ENCODE peak calls at places on chromosome 2, in four cellular contexts. A is H9, F is K562, R is H1. D is an unnamed sample.

GRCh38 chr2:45169339-45170190 is 160.3 kb upstream of the SIX2 start:
- DNase-seq in A (peak; percentile 64), F (no peak), R (no peak), D (peak; percentile 58)

GRCh38 chr2:26911911-26912861 is 58.3 kb upstream of the MAPRE3 start:
- DNase-seq in A (peak; percentile 64), F (no peak), R (no peak), D (peak; percentile 16)

GRCh38 chr2:1371066-1371465 is 42.2 kb upstream of the TPO start:
- DNase-seq in A (no peak), F (no peak), R (no peak), D (no peak)

GRCh38 chr2:77121518-77121917 is 400.7 kb downstream of the LRRTM4 start:
- DNase-seq in A (no peak), F (no peak), R (no peak), D (no peak)

GRCh38 chr2:36523153-36523552 is 74.8 kb downstream of the FEZ2 start:
- DNase-seq in A (no peak), F (no peak), R (no peak), D (no peak)

GRCh38 chr2:239118675-239119211 is 270.9 kb downstream of the TWIST2 start:
- DNase-seq in A (no peak), F (no peak), R (no peak), D (no peak)

GRCh38 chr2:85937069-85937439 is 48.3 kb upstream of the ST3GAL5 start:
- DNase-seq in A (no peak), F (no peak), R (no peak), D (no peak)

GRCh38 chr2:165864353-165864752 is 70.3 kb upstream of the GALNT3 start:
- DNase-seq in A (no peak), F (no peak), R (no peak), D (no peak)

GRCh38 chr2:101868525-101868924 is 123.2 kb upstream of the IL1R2 start:
- DNase-seq in A (no peak), F (no peak), R (no peak), D (no peak)

GRCh38 chr2:134846213-134846612 is 7.8 kb downstream of the ACMSD start:
- DNase-seq in A (no peak), F (no peak), R (no peak), D (no peak)

GRCh38 chr2:48600204-48600813 is 17.3 kb upstream of the GTF2A1L start:
- DNase-seq in A (no peak), F (peak; percentile 23), R (no peak), D (peak; percentile 65)

GRCh38 chr2:137938204-137938603 is 26.1 kb upstream of the HNMT start:
- DNase-seq in A (no peak), F (no peak), R (no peak), D (peak; percentile 12)

GRCh38 chr2:50221106-50221505 is 810.8 kb downstream of the NRXN1 start:
- DNase-seq in A (no peak), F (no peak), R (no peak), D (no peak)

DNA sequence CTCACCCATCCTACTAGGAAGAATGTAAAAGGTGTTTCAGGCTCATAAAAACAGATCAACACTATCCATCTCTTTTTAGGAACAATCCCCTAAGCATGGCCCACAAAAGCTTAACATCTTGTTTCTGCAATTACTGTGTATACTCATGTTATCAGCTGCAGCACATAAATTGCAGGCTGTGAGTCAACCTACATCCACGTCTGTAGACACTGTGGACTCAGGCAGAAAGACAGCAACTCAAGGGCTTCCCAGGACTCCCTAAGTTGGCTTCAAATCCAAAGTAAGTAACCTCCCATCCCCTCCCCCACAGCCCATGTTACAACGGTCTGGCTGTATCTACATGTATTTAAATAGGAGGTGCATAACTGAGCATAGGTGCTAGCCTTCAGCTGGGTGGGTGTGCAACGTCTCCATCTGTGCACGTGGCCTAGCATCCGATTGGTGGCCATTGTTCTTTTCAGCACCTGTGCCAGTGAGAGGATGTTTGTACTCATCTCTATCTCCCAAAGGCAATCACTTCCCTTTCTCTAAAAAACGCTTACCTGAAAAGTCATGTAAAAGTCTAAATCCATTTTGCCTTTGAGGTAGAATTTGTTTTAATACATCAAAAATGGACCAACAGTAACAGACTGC is 30.0 kb downstream of the UXS1 start:
- DNase-seq in A (no peak), F (no peak), R (no peak), D (peak; percentile 7)
- H3K4me2 ChIP-seq in A (peak overlapping the region; percentile 20), F (no peak overlapping the region), R (peak overlapping the region; percentile 32), D (no peak overlapping the region)

DNA sequence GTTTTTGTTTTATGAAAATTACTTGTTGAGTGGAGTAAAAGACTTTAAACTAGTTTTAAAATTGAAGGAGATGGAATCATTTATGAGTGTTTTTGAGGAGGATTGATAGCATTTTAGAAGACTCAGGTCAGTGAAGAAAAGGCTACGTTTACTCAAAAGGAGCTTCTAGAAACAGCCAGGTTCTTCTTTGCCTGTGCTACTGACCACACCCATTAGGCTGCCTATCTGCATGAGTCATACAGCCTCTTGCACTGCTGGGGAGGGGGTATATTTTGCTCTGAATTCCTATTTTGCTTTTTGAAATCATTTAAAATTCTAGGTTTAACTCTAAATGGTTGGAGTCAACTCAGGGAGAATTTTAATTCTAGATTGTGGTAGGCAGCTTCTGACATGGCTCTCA is 22.3 kb downstream of the EFEMP1 start:
- DNase-seq in A (no peak), F (peak; percentile 49), R (no peak), D (peak; percentile 68)
- H3K27ac ChIP-seq in A (no peak overlapping the region), F (no peak overlapping the region), R (no peak overlapping the region), D (no peak overlapping the region)

GRCh38 chr2:131492418-131493198 is 411 bp upstream of the MZT2A start:
- DNase-seq in A (peak; percentile 92), F (peak; percentile 95), R (peak; percentile 90), D (peak; percentile 95)
- H3K4me1 ChIP-seq in A (no peaks in the 10 kb centered on the region), F (peaks cover 39% of the 10 kb centered on the region), R (peaks cover 8% of the 10 kb centered on the region), D (no peaks in the 10 kb centered on the region)

GRCh38 chr2:111192778-111193368 is 72.2 kb downstream of the BCL2L11 start:
- DNase-seq in A (no peak), F (no peak), R (no peak), D (no peak)

GRCh38 chr2:111191877-111192276 is 71.2 kb downstream of the BCL2L11 start:
- DNase-seq in A (no peak), F (no peak), R (no peak), D (no peak)

GRCh38 chr2:111198701-111199100 is 78.0 kb downstream of the BCL2L11 start:
- DNase-seq in A (no peak), F (no peak), R (no peak), D (no peak)

GRCh38 chr2:111196435-111196834 is 75.7 kb downstream of the BCL2L11 start:
- DNase-seq in A (no peak), F (no peak), R (no peak), D (no peak)

GRCh38 chr2:111194835-111195621 is 74.3 kb downstream of the BCL2L11 start:
- DNase-seq in A (no peak), F (peak; percentile 41), R (no peak), D (no peak)
- H3K4me2 ChIP-seq in A (no peak overlapping the region), F (no peak overlapping the region), R (no peak overlapping the region), D (no peak overlapping the region)

DNA sequence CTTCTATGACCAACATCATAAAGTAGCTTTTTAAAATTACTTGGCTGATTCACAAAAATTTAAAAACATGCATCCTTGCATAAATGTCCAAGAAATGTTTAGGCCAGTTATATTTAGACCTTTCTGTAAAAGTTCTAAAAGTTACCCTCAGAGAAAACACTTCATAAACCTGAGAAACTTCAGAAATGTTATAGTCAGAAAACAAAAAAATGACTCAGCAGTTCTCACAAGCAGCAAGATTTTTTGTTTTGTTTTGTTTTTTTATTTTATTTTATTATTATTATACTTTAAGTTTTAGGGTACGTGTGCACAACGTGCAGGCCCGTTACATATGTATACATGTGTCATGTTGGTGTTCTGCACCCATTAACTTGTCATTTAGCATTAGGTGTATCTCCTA is 648.1 kb downstream of the LRP1B start:
- DNase-seq in A (no peak), F (no peak), R (no peak), D (no peak)
- H3K27ac ChIP-seq in A (no peak overlapping the region), F (no peak overlapping the region), R (no peak overlapping the region), D (no peak overlapping the region)